ENCODE peak calls at places on chromosomes 7 and 10, in five cellular contexts. One of them, this sample, is unnamed.
A peak's percentile ranks its signal among the peaks of the same experiment; 100 is the strongest.

GRCh38 chr10:89637108-89637507 is 7.9 kb downstream of the PANK1 start:
- DNase-seq in BJ: no peak
- DNase-seq in substantia nigra: no peak
- DNase-seq in MM.1S: no peak
- DNase-seq in ELR: no peak
- DNase-seq in this sample: no peak

GRCh38 chr10:53770903-53771302 is 998.3 kb upstream of the MBL2 start:
- DNase-seq in ELR: no peak
- DNase-seq in MM.1S: no peak
- DNase-seq in BJ: no peak
- DNase-seq in substantia nigra: no peak
- DNase-seq in this sample: no peak

GRCh38 chr10:3668961-3669330 is 116.1 kb downstream of the KLF6 start:
- DNase-seq in ELR: no peak
- DNase-seq in BJ: no peak
- DNase-seq in substantia nigra: no peak
- DNase-seq in MM.1S: no peak
- DNase-seq in this sample: no peak

GRCh38 chr7:125256446-125256845 is 326.8 kb upstream of the POT1 start:
- DNase-seq in ELR: no peak
- DNase-seq in substantia nigra: no peak
- DNase-seq in MM.1S: peak; percentile 62
- DNase-seq in BJ: no peak
- DNase-seq in this sample: no peak

GRCh38 chr10:15387021-15387420 is 15.9 kb upstream of the FAM171A1 start:
- DNase-seq in substantia nigra: no peak
- DNase-seq in MM.1S: no peak
- DNase-seq in BJ: no peak
- DNase-seq in ELR: no peak
- DNase-seq in this sample: no peak

GRCh38 chr10:88370713-88371112 is 212.4 kb downstream of the RNLS start:
- DNase-seq in substantia nigra: no peak
- DNase-seq in BJ: no peak
- DNase-seq in ELR: no peak
- DNase-seq in MM.1S: no peak
- DNase-seq in this sample: no peak

GRCh38 chr10:117204316-117204715 is 7.0 kb downstream of the KCNK18 start:
- DNase-seq in ELR: no peak
- DNase-seq in substantia nigra: no peak
- DNase-seq in MM.1S: no peak
- DNase-seq in BJ: no peak
- DNase-seq in this sample: no peak

GRCh38 chr7:77497079-77497478 is 40.0 kb upstream of the PTPN12 start:
- DNase-seq in MM.1S: no peak
- DNase-seq in substantia nigra: no peak
- DNase-seq in ELR: no peak
- DNase-seq in BJ: no peak
- DNase-seq in this sample: no peak

GRCh38 chr7:27210441-27211083 is 10.7 kb upstream of the HOXA13 start:
- DNase-seq in BJ: no peak
- DNase-seq in MM.1S: no peak
- DNase-seq in ELR: peak; percentile 73
- DNase-seq in substantia nigra: no peak
- DNase-seq in this sample: no peak

GRCh38 chr7:74318043-74318442 is 28.8 kb downstream of the CLIP2 start:
- DNase-seq in substantia nigra: no peak
- DNase-seq in MM.1S: no peak
- DNase-seq in ELR: no peak
- DNase-seq in BJ: no peak
- DNase-seq in this sample: no peak

GRCh38 chr10:112565434-112566053 is 118.5 kb downstream of the VTI1A start:
- DNase-seq in ELR: peak; percentile 74
- DNase-seq in MM.1S: peak; percentile 44
- DNase-seq in BJ: no peak
- DNase-seq in substantia nigra: no peak
- DNase-seq in this sample: no peak